ENCODE peak calls at places on chromosomes 11 and 22, in four cellular contexts. I is neural crest cell, C is lower leg skin, K is Calu3. M is an unnamed sample.

GRCh38 chr22:25054943-25055511 is 102.5 kb downstream of the KIAA1671 start:
- DNase-seq in I (no peak), C (peak), K (no peak), M (no peak)

GRCh38 chr22:24093855-24094254 is 82.8 kb downstream of the CABIN1 start:
- DNase-seq in I (no peak), C (no peak), K (no peak), M (no peak)

GRCh38 chr22:49632199-49633009 is 195.3 kb downstream of the BRD1 start:
- DNase-seq in I (peak), C (no peak), K (peak), M (peak)

GRCh38 chr11:114307524-114308203 is 11.5 kb downstream of the NNMT start:
- DNase-seq in I (no peak), C (peak), K (peak), M (no peak)

GRCh38 chr22:38981005-38981658 is 1.0 kb upstream of the APOBEC3B start:
- DNase-seq in I (no peak), C (no peak), K (peak), M (no peak)

GRCh38 chr11:73141309-73142127 is 600 bp downstream of the FCHSD2 start:
- DNase-seq in I (peak), C (peak), K (peak), M (peak)

GRCh38 chr22:26610983-26611382 is 6.8 kb downstream of the CRYBB1 start:
- DNase-seq in I (no peak), C (no peak), K (no peak), M (no peak)

GRCh38 chr11:125941241-125941605 is 4.6 kb upstream of the VSIG10L2 start:
- DNase-seq in I (no peak), C (no peak), K (no peak), M (no peak)

GRCh38 chr11:8063319-8063718 is 17.7 kb upstream of the TUB start:
- DNase-seq in I (no peak), C (no peak), K (no peak), M (no peak)

GRCh38 chr11:8331767-8332166 is 68.1 kb upstream of the LMO1 start:
- DNase-seq in I (no peak), C (no peak), K (no peak), M (no peak)

GRCh38 chr11:64604458-64605247 is 13.6 kb downstream of the SLC22A12 start:
- DNase-seq in I (no peak), C (no peak), K (no peak), M (no peak)

GRCh38 chr11:69355346-69355940 is 61.5 kb downstream of the MYEOV start:
- DNase-seq in I (no peak), C (peak), K (no peak), M (no peak)

GRCh38 chr22:37782340-37783168 is 25.2 kb upstream of the GCAT start:
- DNase-seq in I (no peak), C (no peak), K (peak), M (no peak)

GRCh38 chr11:124474079-124474478 is 28.6 kb upstream of the OR8B8 start:
- DNase-seq in I (no peak), C (no peak), K (no peak), M (no peak)

GRCh38 chr11:93648168-93648567 is 13.3 kb upstream of the CEP295 start:
- DNase-seq in I (no peak), C (no peak), K (no peak), M (no peak)

GRCh38 chr22:24937114-24937513 is 9.4 kb downstream of the LHFPL7 start:
- DNase-seq in I (peak), C (no peak), K (peak), M (no peak)

GRCh38 chr11:99368579-99368978 is 347.8 kb downstream of the CNTN5 start:
- DNase-seq in I (no peak), C (no peak), K (no peak), M (no peak)

GRCh38 chr22:39622881-39623367 is 52.4 kb downstream of the CACNA1I start:
- DNase-seq in I (peak), C (peak), K (peak), M (no peak)

GRCh38 chr11:93481279-93481678 is 61.9 kb downstream of the SMCO4 start:
- DNase-seq in I (no peak), C (no peak), K (peak), M (no peak)

GRCh38 chr11:61279934-61280656 is 15.0 kb downstream of the VWCE start:
- DNase-seq in I (no peak), C (peak), K (no peak), M (no peak)

GRCh38 chr22:17241571-17242310 is 22.5 kb upstream of the ADA2 start:
- DNase-seq in I (no peak), C (no peak), K (no peak), M (no peak)

DNA sequence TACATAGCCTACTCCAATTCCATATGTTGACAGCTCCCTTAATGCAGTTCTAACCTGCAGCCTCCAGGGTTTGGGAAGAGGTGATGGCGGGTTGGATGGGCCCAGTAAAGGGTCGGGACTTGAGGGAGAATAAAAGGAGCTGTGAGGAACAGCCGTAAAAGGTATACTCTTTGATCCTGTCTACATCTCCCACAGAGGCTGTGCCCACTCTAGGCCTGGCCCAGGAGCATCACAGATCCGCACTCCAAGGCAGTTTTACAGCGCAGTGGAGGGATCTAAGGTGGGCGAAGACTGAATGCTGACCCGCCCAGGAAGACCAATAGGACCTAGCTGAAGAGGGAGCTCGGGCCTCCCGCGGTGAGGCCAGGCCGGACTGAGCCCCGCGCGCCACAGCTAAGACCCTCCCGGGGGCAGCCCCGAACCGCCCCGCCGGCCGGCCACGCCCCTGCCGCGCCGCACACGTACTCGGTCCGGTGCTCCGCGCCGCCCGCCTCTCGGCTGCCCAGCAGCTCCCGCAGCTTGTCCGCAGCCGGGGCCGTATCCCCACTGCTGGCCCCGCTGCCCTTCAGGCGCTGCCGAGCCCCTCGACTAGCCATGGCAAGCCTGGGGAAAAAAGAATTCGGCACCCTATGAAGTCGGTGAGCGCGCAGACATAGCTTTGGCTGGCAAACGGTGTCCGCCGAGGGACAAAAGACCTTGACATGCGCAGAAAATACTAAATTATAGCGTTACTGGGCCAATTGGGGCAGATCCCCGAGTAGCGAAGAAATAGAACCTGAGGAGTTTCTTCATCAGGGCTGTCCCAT is at the start of gene ALG9:
- DNase-seq in I (peak), C (peak), K (peak), M (peak)
- TF ChIP-seq CTCF in I (peak), C (no peak), K (peak), M (no peak)

DNA sequence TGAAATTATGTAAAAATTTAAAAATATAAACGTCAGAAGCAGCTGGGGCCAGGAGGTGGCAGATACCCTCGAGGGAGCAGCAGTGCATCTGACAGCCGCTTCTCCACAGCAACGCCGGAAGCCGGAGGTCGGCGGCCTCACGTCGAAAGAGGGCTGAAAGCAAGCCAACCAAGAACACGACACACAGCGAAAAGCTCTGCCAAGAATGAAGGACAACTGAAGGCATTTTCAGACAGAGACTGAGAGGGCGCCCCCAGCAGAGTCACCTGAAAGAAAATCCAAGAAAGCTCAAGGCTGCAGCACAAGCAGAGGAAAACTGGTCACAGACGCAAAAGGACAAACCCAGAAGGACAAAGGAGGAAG is 34.4 kb upstream of the MOB2 start:
- DNase-seq in I (no peak), C (no peak), K (no peak), M (no peak)
- TF ChIP-seq CTCF in I (no peak), C (no peak), K (no peak), M (no peak)

GRCh38 chr11:88103337-88104206 is 71.7 kb downstream of the RAB38 start:
- DNase-seq in I (peak), C (no peak), K (peak), M (no peak)
- TF ChIP-seq CTCF in I (peak), C (no peak), K (peak), M (no peak)

GRCh38 chr11:86355256-86355655 is 19.4 kb upstream of the CCDC81 start:
- DNase-seq in I (no peak), C (no peak), K (no peak), M (no peak)

GRCh38 chr11:86358720-86359119 is 16.0 kb upstream of the CCDC81 start:
- DNase-seq in I (no peak), C (no peak), K (no peak), M (no peak)

GRCh38 chr11:86363424-86363823 is 11.3 kb upstream of the CCDC81 start:
- DNase-seq in I (no peak), C (no peak), K (no peak), M (no peak)

GRCh38 chr11:86365566-86365965 is 9.1 kb upstream of the CCDC81 start:
- DNase-seq in I (no peak), C (no peak), K (no peak), M (no peak)

DNA sequence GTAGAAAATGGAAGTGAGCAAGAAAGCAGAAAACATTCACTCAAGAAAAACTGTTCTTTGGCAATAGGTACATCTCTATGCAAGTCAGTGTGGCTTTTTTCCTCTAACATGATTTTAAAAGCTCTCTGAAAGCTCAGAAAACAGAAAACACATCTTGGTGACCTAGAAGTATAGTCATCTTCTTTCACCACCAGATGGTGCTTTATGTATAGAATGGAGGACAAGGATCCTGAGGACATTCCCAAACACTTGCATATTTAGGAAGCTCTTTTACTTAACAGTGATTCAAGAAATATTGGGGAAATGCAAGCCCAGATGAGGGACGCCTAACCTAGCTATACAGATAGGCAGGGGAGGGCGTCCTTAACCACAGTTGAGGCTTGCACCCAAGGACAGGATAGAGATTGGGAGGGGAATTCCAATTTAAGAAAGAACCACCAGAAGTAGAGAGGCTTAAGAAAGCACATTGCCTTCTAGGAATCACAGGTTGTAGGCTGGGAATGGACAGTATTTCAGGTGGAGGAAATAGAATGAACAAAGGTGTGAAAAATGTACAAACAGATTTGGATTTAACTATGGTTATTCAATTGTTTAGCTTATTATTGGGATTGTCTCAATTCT is 13.8 kb upstream of the CCDC81 start:
- DNase-seq in I (no peak), C (no peak), K (no peak), M (no peak)
- TF ChIP-seq CTCF in I (peak), C (no peak), K (no peak), M (no peak)

GRCh38 chr22:50726643-50727340 is 11.2 kb upstream of the ACR start:
- DNase-seq in I (no peak), C (no peak), K (no peak), M (no peak)
- TF ChIP-seq CTCF in I (no peak), C (no peak), K (no peak), M (no peak)

DNA sequence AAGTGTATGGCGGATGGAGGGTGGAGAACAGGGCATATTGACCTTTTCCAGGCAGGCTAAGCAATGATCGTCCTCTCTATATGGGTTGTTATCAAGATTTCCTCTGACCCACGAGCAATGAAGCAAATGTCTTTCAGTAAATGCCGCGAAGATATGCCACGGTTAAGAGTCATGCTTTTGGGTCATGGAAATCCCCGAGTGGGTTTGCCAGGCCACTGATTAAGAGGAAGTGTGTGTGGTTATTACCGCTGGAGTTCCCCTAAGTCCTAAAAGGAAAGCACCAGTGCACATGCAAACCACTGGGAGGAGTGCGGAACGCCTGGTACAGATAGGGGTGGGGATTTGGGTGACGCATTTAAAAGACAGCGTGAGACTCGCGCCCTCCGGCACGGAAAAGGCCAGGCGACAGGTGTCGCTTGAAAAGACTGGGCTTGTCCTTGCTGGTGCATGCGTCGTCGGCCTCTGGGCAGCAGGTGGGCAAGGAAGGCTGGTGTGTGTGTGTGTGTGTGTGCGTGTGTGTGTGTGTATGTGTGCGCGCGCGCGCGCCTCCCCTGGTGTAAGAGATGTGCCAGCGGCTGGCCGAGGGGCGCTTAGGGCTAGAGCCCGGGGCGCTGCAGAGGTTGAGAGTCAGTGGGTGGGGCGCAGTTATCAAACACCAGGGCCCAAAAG is at the start of gene BIRC3:
- DNase-seq in I (peak), C (peak), K (peak), M (peak)
- TF ChIP-seq CTCF in I (peak), C (no peak), K (no peak), M (no peak)

GRCh38 chr11:6667733-6668374 is 12.2 kb upstream of the DCHS1 start:
- DNase-seq in I (no peak), C (no peak), K (peak), M (no peak)
- TF ChIP-seq CTCF in I (peak), C (no peak), K (peak), M (peak)

DNA sequence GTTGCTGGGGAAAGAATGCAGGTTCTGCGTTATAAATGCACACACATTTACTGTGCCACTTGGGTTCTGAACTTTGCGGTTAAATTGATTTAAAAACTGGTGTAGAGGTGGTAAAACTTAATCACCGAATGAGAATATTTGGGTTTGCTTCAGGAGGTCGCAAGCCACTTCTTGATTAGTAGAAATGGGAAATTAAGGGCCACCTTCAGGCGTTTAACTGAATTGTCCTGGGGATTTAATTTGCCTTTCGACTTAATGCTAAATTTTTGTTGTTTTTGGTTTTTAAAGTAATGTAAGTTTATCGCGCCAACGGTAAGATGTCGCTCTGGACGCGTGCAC is 460 bp upstream of the NCR3LG1 start:
- DNase-seq in I (no peak), C (no peak), K (no peak), M (no peak)
- TF ChIP-seq CTCF in I (peak), C (no peak), K (no peak), M (no peak)

GRCh38 chr11:520428-521178 is 13.6 kb upstream of the RNH1 start:
- DNase-seq in I (no peak), C (no peak), K (no peak), M (no peak)
- TF ChIP-seq CTCF in I (no peak), C (no peak), K (no peak), M (no peak)

DNA sequence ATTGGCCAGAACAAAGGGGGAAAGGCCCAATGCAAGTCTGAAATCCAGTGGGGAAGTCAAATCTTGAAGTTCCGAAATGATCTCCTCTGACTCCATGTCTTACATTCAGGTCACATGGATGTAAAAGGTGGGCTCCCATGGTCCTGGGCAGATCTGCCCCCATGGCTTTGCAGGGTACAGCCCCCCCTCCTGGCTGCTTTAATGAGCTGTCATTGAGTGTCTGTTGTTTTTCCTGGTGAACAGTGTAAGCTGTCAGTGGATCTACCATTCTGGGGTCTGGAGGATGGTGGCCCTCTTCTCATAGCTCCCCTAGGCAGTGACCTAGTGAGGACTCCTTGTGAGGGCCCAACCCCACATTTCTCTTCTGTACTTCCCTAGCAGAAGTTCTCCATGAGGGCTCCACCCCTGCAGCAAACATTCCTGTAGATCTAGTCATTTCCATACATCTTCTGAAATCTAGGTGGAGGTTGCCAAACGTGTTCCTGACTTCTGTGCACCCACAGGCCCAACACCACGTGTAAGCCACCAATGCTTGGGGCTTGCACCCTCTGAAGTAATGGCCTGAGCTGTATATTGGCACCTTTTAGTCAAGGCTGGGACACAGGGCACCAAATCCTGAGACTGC is 9.3 kb downstream of the CARD18 start:
- DNase-seq in I (no peak), C (no peak), K (no peak), M (no peak)
- TF ChIP-seq CTCF in I (no peak), C (no peak), K (no peak), M (no peak)